ENCODE peak calls at places on chromosomes 12 and 14, in nine cellular contexts. U, M, P, B, G, Y, N, E and V are unnamed samples.

GRCh38 chr14:22358726-22359125 is 230.3 kb downstream of the DAD1 start:
- DNase-seq in B (no peak), N (no peak), G (no peak), P (no peak), U (no peak), E (no peak), M (no peak), Y (no peak), V (no peak)

GRCh38 chr14:105026789-105027563 is 6.1 kb upstream of the CDCA4 start:
- DNase-seq in G (no peak), E (no peak), U (no peak), M (no peak), N (peak), B (no peak), P (peak), Y (peak), V (no peak)

GRCh38 chr12:31000751-31001150 is 72.9 kb upstream of the DDX11 start:
- DNase-seq in U (no peak), B (no peak), N (peak), E (no peak), G (no peak), M (no peak), Y (peak), P (no peak), V (no peak)

GRCh38 chr12:18716236-18716635 is 21.6 kb downstream of the PLCZ1 start:
- DNase-seq in P (no peak), Y (no peak), G (peak), E (no peak), N (no peak), B (no peak), M (no peak), U (no peak), V (no peak)

GRCh38 chr12:9649532-9649940 is 20.0 kb upstream of the CLEC2D start:
- DNase-seq in M (no peak), E (no peak), G (peak), N (no peak), U (no peak), B (no peak), Y (no peak), P (no peak), V (no peak)

GRCh38 chr14:61565836-61566536 is 129.3 kb upstream of the HIF1A start:
- DNase-seq in N (peak), B (no peak), Y (no peak), M (no peak), U (peak), E (no peak), P (no peak), G (no peak), V (no peak)

GRCh38 chr12:43278268-43278832 is 273.7 kb downstream of the ADAMTS20 start:
- DNase-seq in E (no peak), Y (no peak), N (no peak), B (no peak), U (no peak), M (no peak), G (peak), P (no peak), V (no peak)

GRCh38 chr12:50099302-50100008 is 4.4 kb upstream of the GPD1 start:
- DNase-seq in M (no peak), G (no peak), B (no peak), N (peak), Y (peak), E (no peak), U (no peak), P (no peak), V (no peak)

GRCh38 chr12:81591256-81591655 is 167.9 kb downstream of the PPFIA2 start:
- DNase-seq in B (no peak), E (no peak), N (no peak), U (no peak), P (no peak), G (no peak), M (no peak), Y (no peak), V (no peak)

GRCh38 chr14:21680072-21680471 is 6.5 kb upstream of the OR4E1 start:
- DNase-seq in G (no peak), E (no peak), N (peak), P (no peak), Y (no peak), M (no peak), B (no peak), U (no peak), V (no peak)

GRCh38 chr12:88579572-88579940 is 715 bp downstream of the KITLG start:
- DNase-seq in G (no peak), M (no peak), B (peak), U (no peak), N (no peak), Y (peak), E (peak), P (no peak), V (peak)

GRCh38 chr12:25583545-25583944 is 30.5 kb upstream of the LMNTD1 start:
- DNase-seq in G (no peak), E (no peak), P (no peak), N (no peak), M (peak), U (no peak), B (peak), Y (no peak), V (peak)

GRCh38 chr12:6472491-6472890 is 2.0 kb upstream of the VAMP1 start:
- DNase-seq in M (no peak), U (no peak), Y (no peak), N (no peak), P (no peak), E (no peak), G (no peak), B (no peak), V (no peak)

GRCh38 chr12:80553316-80553715 is 109.3 kb downstream of the PTPRQ start:
- DNase-seq in Y (peak), P (no peak), B (no peak), U (no peak), E (no peak), G (no peak), N (peak), M (no peak), V (no peak)

GRCh38 chr14:30621354-30621953 is 665 bp upstream of the SCFD1 start:
- DNase-seq in M (peak), U (no peak), G (peak), P (no peak), Y (no peak), E (no peak), N (no peak), B (no peak), V (peak)

GRCh38 chr14:92323031-92323915 is at the start of gene SLC24A4:
- DNase-seq in M (no peak), N (no peak), B (peak), E (peak), Y (no peak), G (no peak), P (no peak), U (no peak), V (peak)

GRCh38 chr14:34843011-34843554 is 32.1 kb downstream of the BAZ1A start:
- DNase-seq in Y (peak), E (no peak), M (no peak), G (peak), B (no peak), U (no peak), N (peak), P (no peak), V (peak)